ENCODE peak calls at places on chromosomes 12 and 14, in four cellular contexts. U is WTC11, C is head of caudate nucleus, B is T47D. R is an unnamed sample.
A peak's percentile ranks its signal among the peaks of the same experiment; 100 is the strongest.

GRCh38 chr14:20427231-20428009 is 8.5 kb downstream of the KLHL33 start:
- DNase-seq in U (no peak), C (no peak), B (no peak), R (peak; percentile 18)

GRCh38 chr12:8813963-8814362 is 8.5 kb upstream of the A2ML1 start:
- DNase-seq in U (no peak), C (peak; percentile 9), B (no peak), R (no peak)

GRCh38 chr12:49355913-49356312 is 9.2 kb downstream of the DNAJC22 start:
- DNase-seq in U (no peak), C (no peak), B (no peak), R (no peak)

GRCh38 chr12:52836042-52836466 is 1.9 kb upstream of the KRT79 start:
- DNase-seq in U (no peak), C (no peak), B (no peak), R (no peak)

GRCh38 chr14:50773632-50774541 is 57.1 kb downstream of the NIN start:
- DNase-seq in U (peak; percentile 83), C (peak; percentile 89), B (peak; percentile 41), R (peak; percentile 62)

GRCh38 chr14:37874429-37875109 is 279.1 kb downstream of the TTC6 start:
- DNase-seq in U (peak; percentile 94), C (peak; percentile 92), B (peak; percentile 58), R (peak; percentile 37)

GRCh38 chr12:115176741-115177400 is 492.9 kb upstream of the TBX3 start:
- DNase-seq in U (no peak), C (no peak), B (no peak), R (no peak)

GRCh38 chr12:50296554-50296953 is 13.2 kb upstream of the LIMA1 start:
- DNase-seq in U (no peak), C (no peak), B (no peak), R (no peak)

GRCh38 chr12:116659771-116660481 is 77.9 kb downstream of the SPRING1 start:
- DNase-seq in U (no peak), C (no peak), B (no peak), R (no peak)

GRCh38 chr12:106898001-106898966 is 57.4 kb upstream of the TMEM263 start:
- DNase-seq in U (no peak), C (peak; percentile 59), B (no peak), R (peak; percentile 38)

GRCh38 chr14:94665121-94665520 is 52.9 kb downstream of the SERPINA3 start:
- DNase-seq in U (no peak), C (no peak), B (no peak), R (no peak)

GRCh38 chr12:49538740-49539403 is at the start of gene KCNH3:
- DNase-seq in U (peak; percentile 75), C (peak; percentile 91), B (peak; percentile 98), R (peak; percentile 35)

GRCh38 chr12:25995906-25996305 is 37.4 kb downstream of the RASSF8 start:
- DNase-seq in U (no peak), C (no peak), B (no peak), R (no peak)

GRCh38 chr12:62436164-62436503 is 30.5 kb upstream of the MON2 start:
- DNase-seq in U (no peak), C (no peak), B (no peak), R (no peak)

GRCh38 chr12:108349245-108349644 is 10.1 kb upstream of the CMKLR1 start:
- DNase-seq in U (no peak), C (peak; percentile 68), B (no peak), R (no peak)